ENCODE peak calls at places on chromosomes 11 and 22, in nine cellular contexts. J, W, M, F, V, O, D, L and C are unnamed samples.

GRCh38 chr11:412641-413119 is 2.1 kb downstream of the SIGIRR start:
- DNase-seq in O (no peak), M (no peak), F (no peak), W (no peak), V (no peak), D (no peak), L (no peak), J (no peak), C (no peak)

GRCh38 chr22:35987994-35988393 is 40.6 kb downstream of the RBFOX2 start:
- DNase-seq in L (no peak), W (no peak), F (no peak), V (no peak), O (no peak), J (no peak), D (no peak), M (no peak), C (no peak)

GRCh38 chr11:45097721-45098493 is 48.5 kb upstream of the PRDM11 start:
- DNase-seq in D (no peak), F (peak), O (peak), V (no peak), J (peak), L (no peak), M (no peak), W (peak), C (no peak)

GRCh38 chr11:130827697-130828377 is 88.4 kb downstream of the SNX19 start:
- DNase-seq in J (peak), F (peak), M (peak), O (peak), V (peak), D (peak), W (peak), L (no peak), C (peak)

GRCh38 chr11:66589996-66590675 is 2.7 kb downstream of the CCDC87 start:
- DNase-seq in M (no peak), W (no peak), D (no peak), F (no peak), L (no peak), O (no peak), V (no peak), J (no peak), C (no peak)

GRCh38 chr22:27962268-27963191 is 43.5 kb upstream of the PITPNB start:
- DNase-seq in J (no peak), M (no peak), O (no peak), L (no peak), F (peak), D (no peak), W (no peak), V (no peak), C (no peak)

GRCh38 chr11:16969010-16970004 is 44.9 kb downstream of the PLEKHA7 start:
- DNase-seq in W (peak), D (no peak), O (no peak), F (no peak), J (no peak), L (no peak), M (no peak), V (no peak), C (no peak)

GRCh38 chr22:38859581-38860290 is 12.3 kb downstream of the CBX6 start:
- DNase-seq in F (no peak), O (no peak), L (no peak), D (no peak), J (no peak), W (no peak), M (no peak), V (peak), C (no peak)

GRCh38 chr11:107215006-107215405 is 196.7 kb upstream of the GUCY1A2 start:
- DNase-seq in D (no peak), M (no peak), J (no peak), V (no peak), F (no peak), W (no peak), L (no peak), O (no peak), C (no peak)

GRCh38 chr22:46089426-46090041 is 60.8 kb upstream of the PPARA start:
- DNase-seq in L (no peak), F (no peak), V (peak), M (peak), O (no peak), W (no peak), D (no peak), J (peak), C (no peak)

GRCh38 chr22:41779889-41780505 is 20.5 kb upstream of the CCDC134 start:
- DNase-seq in O (no peak), V (no peak), W (no peak), F (no peak), L (no peak), M (no peak), J (no peak), D (no peak), C (no peak)

GRCh38 chr11:4464216-4465159 is 15.4 kb downstream of the OR52K2 start:
- DNase-seq in D (peak), J (no peak), O (peak), L (no peak), V (no peak), W (no peak), M (no peak), F (no peak), C (no peak)

GRCh38 chr11:119251114-119251513 is 45.0 kb downstream of the CBL start:
- DNase-seq in W (no peak), L (no peak), V (no peak), O (no peak), D (no peak), J (no peak), M (no peak), F (no peak), C (no peak)

GRCh38 chr11:5737672-5738071 is 1.4 kb downstream of the OR56B1 start:
- DNase-seq in J (no peak), L (no peak), F (no peak), W (no peak), M (no peak), D (no peak), O (no peak), V (no peak), C (no peak)

GRCh38 chr11:107566569-107566968 is 1.0 kb upstream of the ALKBH8 start:
- DNase-seq in J (no peak), V (no peak), O (no peak), L (no peak), D (no peak), M (no peak), W (no peak), F (no peak), C (no peak)

GRCh38 chr22:50267591-50268390 is 2.4 kb downstream of the MAPK11 start:
- DNase-seq in F (peak), O (peak), W (peak), L (no peak), D (no peak), M (peak), J (peak), V (peak), C (peak)

GRCh38 chr22:35463231-35463933 is 63.4 kb downstream of the MCM5 start:
- DNase-seq in V (no peak), L (no peak), D (no peak), W (no peak), J (no peak), M (no peak), O (no peak), F (no peak), C (no peak)

GRCh38 chr22:41831828-41832552 is 915 bp upstream of the SREBF2 start:
- DNase-seq in V (no peak), L (no peak), W (no peak), O (no peak), F (no peak), M (no peak), J (no peak), D (no peak), C (no peak)

GRCh38 chr22:26672060-26672471 is 14.7 kb downstream of the MIAT start:
- DNase-seq in W (no peak), O (no peak), D (no peak), V (no peak), L (no peak), J (peak), F (no peak), M (no peak), C (no peak)

GRCh38 chr22:37431811-37432707 is 4.8 kb upstream of the ELFN2 start:
- DNase-seq in O (no peak), V (no peak), J (no peak), M (no peak), D (peak), L (no peak), F (peak), W (no peak), C (no peak)

GRCh38 chr11:33869511-33870422 is 22.1 kb downstream of the LMO2 start:
- DNase-seq in D (no peak), M (no peak), F (peak), J (peak), W (peak), L (peak), O (peak), V (no peak), C (peak)

GRCh38 chr22:20569059-20570058 is 61.9 kb downstream of the MED15 start:
- DNase-seq in O (no peak), J (peak), F (no peak), W (no peak), L (no peak), D (peak), M (peak), V (peak), C (no peak)

GRCh38 chr11:95299078-95299611 is 68.1 kb upstream of the SESN3 start:
- DNase-seq in J (no peak), W (no peak), V (no peak), M (no peak), D (no peak), O (no peak), F (no peak), L (no peak), C (no peak)

GRCh38 chr11:122155765-122156527 is 39.9 kb upstream of the BLID start:
- DNase-seq in V (no peak), W (no peak), J (no peak), L (no peak), D (no peak), F (no peak), O (no peak), M (no peak), C (no peak)

GRCh38 chr11:81494431-81494830 is 1239.2 kb downstream of the FAM181B start:
- DNase-seq in L (no peak), V (no peak), W (no peak), D (no peak), F (no peak), J (no peak), M (no peak), O (peak), C (no peak)

GRCh38 chr11:60725592-60725991 is 1.1 kb downstream of the MS4A18 start:
- DNase-seq in W (no peak), J (no peak), D (no peak), V (no peak), L (no peak), M (no peak), O (no peak), F (no peak), C (no peak)

DNA sequence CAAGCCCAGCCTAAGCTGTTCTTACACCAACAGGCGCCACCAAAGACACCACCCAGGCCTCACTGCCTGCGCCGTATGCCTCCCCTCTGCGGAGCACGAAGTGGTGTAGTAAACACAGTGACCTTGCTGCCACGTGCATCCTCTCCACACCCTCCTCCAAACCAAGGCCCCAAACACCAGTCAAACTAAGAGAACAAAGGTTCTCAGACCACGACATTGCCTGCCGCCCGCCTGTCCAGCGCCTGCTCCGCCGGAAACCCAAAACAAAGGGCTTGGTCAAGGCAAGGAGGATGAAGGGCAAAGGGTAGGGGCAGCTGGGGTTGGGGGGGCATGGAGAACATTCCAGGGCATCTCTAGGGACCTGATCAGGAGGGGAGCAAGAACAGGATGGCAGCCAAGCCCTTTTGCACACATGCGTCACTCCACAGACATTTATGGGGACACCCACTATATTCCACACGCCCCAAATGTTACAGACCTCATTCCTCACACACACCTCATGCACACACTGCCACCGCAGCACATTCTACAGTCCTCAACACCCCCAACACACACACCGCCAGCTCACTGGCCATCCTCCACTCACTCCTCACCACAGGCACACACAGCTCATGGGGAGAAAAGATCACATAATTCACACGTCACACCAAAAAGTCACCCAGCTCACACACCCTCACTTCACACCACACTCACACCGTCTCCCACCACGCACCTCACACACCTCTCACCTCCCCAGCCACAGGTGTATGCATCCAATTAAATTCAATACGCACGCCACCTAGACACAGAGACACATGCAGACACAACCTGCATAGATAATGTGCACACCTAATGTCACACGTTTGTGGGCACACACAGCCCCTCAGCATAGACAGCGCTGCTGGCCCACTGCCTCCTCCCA is 34.5 kb downstream of the PDE2A start:
- DNase-seq in J (no peak), O (no peak), M (no peak), D (no peak), L (no peak), V (no peak), F (no peak), W (no peak), C (no peak)
- TF ChIP-seq POLR2AphosphoS5 in J (no peak), O (no peak), M (no peak), D (no peak), L (no peak), V (no peak), F (no peak), W (no peak), C (no peak)

DNA sequence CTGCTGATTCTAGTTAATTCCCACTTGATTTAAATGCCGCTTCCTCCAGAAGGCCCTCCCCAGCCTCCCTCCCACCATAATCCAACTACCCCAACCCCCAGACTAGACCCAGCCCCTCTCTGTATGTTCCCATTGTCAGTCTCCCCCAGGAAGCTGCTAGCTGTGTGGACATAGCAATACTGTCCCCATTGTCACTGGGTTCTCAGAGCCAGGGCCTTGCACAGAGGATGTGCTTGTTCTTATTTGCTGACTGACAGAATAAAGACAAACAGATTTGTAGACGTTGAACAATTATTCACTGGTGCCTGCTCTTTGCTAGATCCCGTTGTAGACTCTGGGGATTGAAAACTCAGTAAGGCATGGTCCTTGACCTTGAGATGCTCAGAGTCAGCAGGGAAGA is 45.7 kb upstream of the NAV2 start:
- DNase-seq in W (no peak), F (no peak), M (no peak), D (no peak), O (no peak), L (no peak), V (no peak), J (no peak), C (no peak)
- TF ChIP-seq POLR2AphosphoS5 in W (no peak), F (no peak), M (no peak), D (no peak), O (no peak), L (no peak), V (no peak), J (no peak), C (no peak)

GRCh38 chr22:17562906-17563870 is at the start of gene SLC25A18:
- DNase-seq in O (peak), L (no peak), F (no peak), J (peak), D (no peak), W (no peak), V (peak), M (no peak), C (no peak)
- TF ChIP-seq POLR2AphosphoS5 in O (peak), L (no peak), F (no peak), J (peak), D (no peak), W (no peak), V (peak), M (peak), C (no peak)

GRCh38 chr11:62880803-62881578 is at the start of gene SLC3A2:
- DNase-seq in L (peak), F (peak), J (peak), O (peak), W (peak), V (peak), D (peak), M (peak), C (peak)

GRCh38 chr11:62879150-62879549 is 1.5 kb upstream of the SLC3A2 start:
- DNase-seq in L (no peak), J (no peak), W (no peak), V (no peak), O (no peak), D (no peak), F (no peak), M (no peak), C (no peak)

GRCh38 chr11:62879554-62879953 is 1.1 kb upstream of the SLC3A2 start:
- DNase-seq in O (peak), D (no peak), M (peak), V (peak), W (no peak), L (no peak), J (no peak), F (peak), C (no peak)

GRCh38 chr11:62881579-62882427 is 1.1 kb downstream of the SLC3A2 start:
- DNase-seq in J (peak), M (peak), O (peak), L (peak), V (peak), D (peak), W (no peak), F (peak), C (no peak)

GRCh38 chr11:62880231-62880802 is 379 bp upstream of the SLC3A2 start:
- DNase-seq in M (no peak), J (no peak), F (peak), V (no peak), W (no peak), L (no peak), O (no peak), D (no peak), C (no peak)
- TF ChIP-seq POLR2AphosphoS5 in M (no peak), J (no peak), F (no peak), V (no peak), W (no peak), L (no peak), O (no peak), D (no peak), C (no peak)

GRCh38 chr11:126153999-126154398 is 57.5 kb downstream of the RPUSD4 start:
- DNase-seq in D (peak), W (no peak), F (peak), L (no peak), V (peak), M (no peak), O (no peak), J (no peak), C (no peak)
- TF ChIP-seq POLR2AphosphoS5 in D (no peak), W (no peak), F (peak), L (no peak), V (no peak), M (no peak), O (no peak), J (no peak), C (no peak)

GRCh38 chr11:62602141-62603071 is 741 bp upstream of the MTA2 start:
- DNase-seq in J (peak), W (peak), L (peak), M (peak), V (peak), D (no peak), F (no peak), O (peak), C (no peak)
- TF ChIP-seq POLR2AphosphoS5 in J (peak), W (no peak), L (no peak), M (peak), V (peak), D (no peak), F (peak), O (peak), C (no peak)

DNA sequence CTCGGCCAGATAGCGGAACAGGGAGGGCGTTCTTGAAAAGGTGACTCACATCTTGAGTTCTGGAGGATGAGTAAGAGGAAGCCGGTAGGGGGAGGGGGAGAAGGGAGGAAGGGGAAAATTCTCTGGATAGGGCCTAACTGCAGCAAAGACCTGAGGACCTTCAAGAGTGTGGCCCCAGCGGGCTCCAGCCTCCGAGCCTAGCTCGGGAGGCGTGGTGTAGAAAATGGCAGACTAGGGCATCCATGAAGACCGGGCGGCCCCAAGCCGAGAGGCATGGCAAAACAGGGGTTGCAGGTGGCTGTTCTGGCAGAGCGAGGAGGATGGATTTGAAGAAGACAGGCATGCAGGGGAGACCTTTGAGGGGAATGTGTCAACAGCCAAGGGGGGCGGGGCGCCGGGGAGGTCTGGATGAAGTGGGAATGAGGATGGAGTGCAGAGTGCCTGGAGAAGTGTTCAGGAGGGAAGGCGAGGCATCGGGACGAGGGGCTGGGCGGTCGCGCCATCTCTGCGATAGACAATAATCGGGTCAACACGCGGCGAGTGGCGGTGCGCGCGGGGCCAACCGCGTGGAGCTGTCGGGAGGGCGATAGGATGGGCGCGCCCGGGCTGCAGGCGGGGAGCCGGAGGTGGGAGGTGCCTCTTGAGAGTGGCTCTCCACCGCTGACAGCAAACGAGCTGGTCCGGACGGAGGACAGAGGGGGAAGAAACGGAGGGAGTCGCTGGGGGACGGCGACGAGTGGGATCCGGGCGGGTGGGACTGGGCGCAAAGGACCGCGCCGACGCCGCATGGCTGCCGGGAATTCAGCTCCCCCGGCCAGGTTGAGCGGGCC is 40.0 kb upstream of the CREB3L1 start:
- DNase-seq in O (peak), F (peak), W (peak), M (peak), L (peak), V (peak), D (peak), J (peak), C (peak)
- TF ChIP-seq POLR2AphosphoS5 in O (no peak), F (peak), W (peak), M (no peak), L (no peak), V (peak), D (peak), J (no peak), C (no peak)

GRCh38 chr11:125345706-125346561 is 150.1 kb downstream of the FEZ1 start:
- DNase-seq in F (peak), O (peak), J (peak), W (peak), V (peak), L (peak), D (no peak), M (peak), C (peak)
- TF ChIP-seq POLR2AphosphoS5 in F (no peak), O (no peak), J (no peak), W (no peak), V (no peak), L (no peak), D (no peak), M (peak), C (no peak)

DNA sequence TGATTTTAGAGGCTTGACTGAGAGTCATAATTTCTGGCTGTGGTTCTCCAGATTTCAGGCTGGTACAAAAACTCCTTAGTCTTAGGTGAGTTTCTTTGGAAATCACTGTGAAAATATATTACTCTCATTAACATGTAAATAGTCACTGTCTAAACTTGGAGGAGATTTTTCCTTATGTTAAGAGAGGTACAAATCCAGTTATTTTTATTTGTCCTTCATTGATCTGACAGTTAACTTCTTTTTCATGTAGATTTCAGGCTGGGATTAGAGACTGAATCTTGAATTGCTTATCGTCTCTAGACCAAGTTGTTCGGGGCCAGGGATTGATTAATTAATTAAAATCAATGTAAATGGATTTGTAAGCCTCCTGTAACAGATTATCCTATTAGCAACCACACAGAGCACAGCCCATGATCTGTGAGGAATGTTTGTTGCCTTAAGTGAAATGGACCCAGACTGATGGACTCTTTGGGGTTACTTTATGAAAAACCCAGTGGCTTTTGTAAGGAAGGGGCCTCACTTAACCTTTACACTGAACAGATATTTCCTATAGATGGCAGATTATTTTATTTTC is 21.1 kb downstream of the TEAD1 start:
- DNase-seq in W (no peak), J (no peak), F (no peak), O (no peak), V (no peak), D (no peak), M (no peak), L (no peak), C (no peak)
- TF ChIP-seq POLR2AphosphoS5 in W (no peak), J (no peak), F (no peak), O (no peak), V (no peak), D (no peak), M (no peak), L (no peak), C (no peak)